ENCODE peak calls at places on chromosomes 12 and 14, in seven cellular contexts. A is HCT116, Y is GM12878, V is K562, K is H1, E is SK-N-SH, U is HepG2. Q is an unnamed sample.
A peak's percentile ranks its signal among the peaks of the same experiment; 100 is the strongest.

GRCh38 chr14:89719371-89720075 is 235.0 kb downstream of the EFCAB11 start:
- DNase-seq in V (no peak), A (no peak), U (no peak), Y (no peak), E (no peak), K (no peak), Q (no peak)

GRCh38 chr14:86057018-86057667 is 527.2 kb downstream of the FLRT2 start:
- DNase-seq in A (no peak), V (no peak), K (no peak), E (peak; percentile 3), Y (no peak), U (peak; percentile 6), Q (no peak)

GRCh38 chr12:47105914-47106674 is 26.3 kb upstream of the AMIGO2 start:
- DNase-seq in E (no peak), Y (no peak), A (no peak), U (no peak), V (no peak), K (no peak), Q (no peak)

GRCh38 chr14:80150301-80150700 is 61.0 kb downstream of the DIO2 start:
- DNase-seq in Y (no peak), U (no peak), V (no peak), K (no peak), A (no peak), E (no peak), Q (no peak)

GRCh38 chr12:10130042-10130441 is at the start of gene CLEC7A:
- DNase-seq in Y (peak; percentile 73), E (no peak), A (no peak), K (no peak), U (no peak), V (no peak), Q (no peak)

GRCh38 chr12:56087220-56087619 is 7.3 kb downstream of the ERBB3 start:
- DNase-seq in V (no peak), Y (no peak), A (no peak), K (no peak), E (no peak), U (no peak), Q (no peak)

GRCh38 chr12:128609861-128610260 is 213.9 kb downstream of the SLC15A4 start:
- DNase-seq in E (no peak), Y (no peak), U (no peak), K (no peak), V (no peak), A (no peak), Q (no peak)

GRCh38 chr14:94379291-94380224 is 8.8 kb downstream of the SERPINA1 start:
- DNase-seq in U (no peak), K (no peak), Y (no peak), E (no peak), V (no peak), A (no peak), Q (no peak)

GRCh38 chr14:76961631-76962302 is 66.7 kb downstream of the IRF2BPL start:
- DNase-seq in E (no peak), V (peak; percentile 93), U (peak; percentile 94), Y (peak; percentile 100), K (peak; percentile 99), A (peak; percentile 98), Q (no peak)

GRCh38 chr14:100679707-100680438 is 46.8 kb upstream of the DLK1 start:
- DNase-seq in E (no peak), V (no peak), A (no peak), U (peak; percentile 83), K (no peak), Y (no peak), Q (no peak)
- TF ChIP-seq CTCF in E (no peak), V (no peak), A (no peak), U (peak; percentile 77), K (no peak), Y (no peak), Q (no peak)

GRCh38 chr12:30438526-30439120 is 257.0 kb downstream of the IPO8 start:
- DNase-seq in E (no peak), U (no peak), K (no peak), Y (no peak), V (no peak), A (no peak), Q (no peak)

GRCh38 chr12:30437616-30438015 is 258.1 kb downstream of the IPO8 start:
- DNase-seq in Y (no peak), A (no peak), U (peak; percentile 36), E (no peak), V (no peak), K (no peak), Q (no peak)

GRCh38 chr12:30437044-30437443 is 258.6 kb downstream of the IPO8 start:
- DNase-seq in E (no peak), U (no peak), K (no peak), Y (no peak), A (no peak), V (no peak), Q (no peak)

DNA sequence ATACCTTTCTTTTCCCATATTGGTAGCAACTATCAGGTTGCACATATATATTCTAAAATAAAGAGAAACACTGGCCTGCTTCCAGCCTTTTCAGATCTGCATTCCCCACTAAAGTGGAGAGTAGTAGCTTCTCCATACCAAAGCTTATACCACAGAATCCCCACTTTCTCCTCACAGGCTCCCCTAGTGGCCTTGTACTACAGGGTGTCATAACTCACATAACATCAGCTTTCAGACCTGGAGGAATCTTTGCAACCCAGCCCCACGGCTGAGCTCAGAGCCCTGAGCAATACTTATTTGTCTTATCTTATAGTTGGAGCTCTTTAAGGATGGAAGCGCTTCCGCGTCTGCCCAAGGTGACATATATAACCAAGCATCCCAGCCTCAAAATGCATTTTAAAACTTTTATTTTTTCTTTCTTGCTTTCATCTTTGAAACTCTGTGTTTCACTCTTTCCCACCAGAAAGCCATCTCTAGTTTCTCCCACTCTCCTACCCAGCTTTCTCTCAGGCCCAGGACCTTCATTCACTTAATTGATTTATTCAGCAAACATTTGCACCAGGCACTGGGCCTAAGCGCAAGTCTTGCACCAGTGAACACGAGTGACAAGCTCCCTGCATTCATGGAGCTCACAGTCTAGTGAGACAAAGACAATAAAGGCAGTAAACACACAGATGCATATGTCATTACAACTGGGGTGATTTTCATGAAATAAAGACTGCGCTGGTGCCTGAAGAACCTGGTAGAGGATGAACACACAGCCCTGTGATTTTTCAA is 254.7 kb downstream of the IPO8 start:
- DNase-seq in E (peak; percentile 42), U (peak; percentile 52), A (peak; percentile 43), Y (no peak), V (peak; percentile 41), K (no peak), Q (no peak)
- TF ChIP-seq SIN3A in E (no peak), U (no peak), A (no peak), Y (no peak), V (no peak), K (no peak), Q (no peak)

GRCh38 chr12:41368006-41368405 is 179.9 kb downstream of the PDZRN4 start:
- DNase-seq in E (no peak), K (no peak), V (no peak), U (no peak), Y (no peak), A (peak; percentile 7), Q (no peak)
- TF ChIP-seq CTCF in E (peak; percentile 39), K (no peak), V (no peak), U (peak; percentile 32), Y (peak; percentile 34), A (no peak), Q (peak; percentile 31)

GRCh38 chr12:54723653-54724256 is 75.6 kb upstream of the DCD start:
- DNase-seq in Y (no peak), V (peak; percentile 52), U (no peak), E (no peak), A (peak; percentile 13), K (no peak), Q (no peak)

GRCh38 chr12:54719691-54720090 is 71.5 kb upstream of the DCD start:
- DNase-seq in Y (no peak), U (no peak), K (no peak), E (no peak), A (no peak), V (no peak), Q (no peak)

GRCh38 chr12:54721312-54721711 is 73.1 kb upstream of the DCD start:
- DNase-seq in V (no peak), K (no peak), U (no peak), E (no peak), Y (no peak), A (no peak), Q (no peak)

DNA sequence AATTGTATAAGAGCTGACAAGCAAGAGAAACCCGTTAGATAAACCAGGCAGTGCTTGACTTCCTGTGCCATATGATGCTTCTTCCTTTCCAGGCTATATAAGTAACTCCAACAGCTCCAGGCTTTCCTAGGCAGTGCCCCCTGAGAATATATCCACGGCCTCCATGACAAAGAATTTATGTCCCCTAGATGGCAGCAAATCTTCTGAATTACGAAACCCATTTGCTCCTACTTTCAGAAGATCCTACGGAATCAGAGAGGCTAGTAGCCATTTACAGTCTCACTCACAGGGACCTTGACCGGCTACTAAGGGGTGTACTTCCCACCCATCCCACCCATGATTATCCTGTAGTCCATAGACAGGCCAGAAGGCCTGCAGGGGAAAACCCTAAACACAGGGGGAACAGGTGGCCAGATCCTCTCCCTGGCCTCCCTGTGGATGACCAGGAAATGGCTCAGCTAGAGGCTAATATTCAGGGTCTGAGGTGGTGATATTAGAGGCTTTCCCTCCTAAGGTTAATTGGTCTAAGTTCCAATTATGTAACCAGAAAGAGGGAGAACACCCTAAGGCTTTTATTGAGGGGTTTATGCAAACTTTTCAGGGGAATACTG is 77.2 kb upstream of the DCD start:
- DNase-seq in Y (no peak), U (peak; percentile 30), A (peak; percentile 48), K (no peak), V (peak; percentile 12), E (no peak), Q (no peak)
- TF ChIP-seq SIN3A in Y (no peak), U (no peak), A (no peak), K (no peak), V (no peak), E (no peak), Q (no peak)

GRCh38 chr14:25375639-25376038 is 325.7 kb upstream of the STXBP6 start:
- DNase-seq in E (no peak), A (no peak), K (no peak), V (no peak), U (no peak), Y (no peak), Q (no peak)

GRCh38 chr14:25381498-25381897 is 331.6 kb upstream of the STXBP6 start:
- DNase-seq in V (peak; percentile 0), A (no peak), U (peak; percentile 41), K (no peak), E (peak; percentile 4), Y (no peak), Q (no peak)
- TF ChIP-seq CTCF in V (no peak), A (no peak), U (peak; percentile 62), K (no peak), E (peak; percentile 57), Y (peak; percentile 18), Q (no peak)

Q was measured in Panc1.